ENCODE peak calls at places on chromosomes 2 and 18, in five cellular contexts. F is NCI-H2171; D is neural crest cell; S is stimulated activated CD4-positive, alpha-beta T cell treated with anti-CD3 and anti-CD28 coated beads, Interleukin-1b, Interleukin-23, amount 100 ng/mL, for 24 hours; W is naive thymus-derived CD4-positive, alpha-beta T cell. B is an unnamed sample.

GRCh38 chr18:3055861-3056260 is 42.9 kb upstream of the LPIN2 start:
- DNase-seq in D (no peak), F (no peak), S (no peak), W (no peak), B (no peak)

GRCh38 chr2:240166191-240166590 is 25.7 kb upstream of the OTOS start:
- DNase-seq in W (no peak), F (no peak), S (no peak), D (no peak), B (no peak)

GRCh38 chr2:170467568-170468422 is 247.3 kb upstream of the SP5 start:
- DNase-seq in W (no peak), S (no peak), D (no peak), F (peak), B (no peak)

GRCh38 chr2:202105025-202105424 is 32.0 kb downstream of the KIAA2012 start:
- DNase-seq in D (no peak), W (no peak), F (no peak), S (no peak), B (no peak)

GRCh38 chr18:12883003-12883683 is 894 bp downstream of the PTPN2 start:
- DNase-seq in D (no peak), F (no peak), W (no peak), S (no peak), B (peak)

GRCh38 chr2:150266931-150267330 is 220.5 kb downstream of the RND3 start:
- DNase-seq in D (no peak), F (no peak), W (no peak), S (no peak), B (no peak)

GRCh38 chr18:27144672-27145071 is 40.4 kb downstream of the CHST9 start:
- DNase-seq in F (no peak), W (no peak), S (no peak), D (no peak), B (no peak)

GRCh38 chr18:45951021-45951714 is 16.0 kb downstream of the EPG5 start:
- DNase-seq in W (no peak), S (no peak), F (no peak), D (no peak), B (no peak)

GRCh38 chr2:238900511-238900910 is 52.6 kb downstream of the TWIST2 start:
- DNase-seq in W (no peak), D (no peak), F (no peak), S (no peak), B (no peak)

GRCh38 chr2:178976351-178976750 is 73.6 kb downstream of the CCDC141 start:
- DNase-seq in W (no peak), D (no peak), S (no peak), F (no peak), B (no peak)

GRCh38 chr18:57516068-57516467 is 70.4 kb downstream of the FECH start:
- DNase-seq in S (no peak), W (no peak), F (no peak), D (no peak), B (peak)

GRCh38 chr18:70380915-70381896 is 92.4 kb downstream of the SOCS6 start:
- DNase-seq in W (no peak), F (no peak), S (no peak), D (peak), B (peak)

GRCh38 chr2:18520605-18521031 is 39.8 kb downstream of the RDH14 start:
- DNase-seq in D (peak), F (peak), W (peak), S (peak), B (peak)

GRCh38 chr18:13235981-13236380 is 17.4 kb downstream of the LDLRAD4 start:
- DNase-seq in F (peak), D (no peak), W (no peak), S (no peak), B (no peak)

GRCh38 chr2:223488814-223489213 is 113.3 kb downstream of the SCG2 start:
- DNase-seq in S (no peak), W (no peak), F (no peak), D (no peak), B (no peak)